ENCODE peak calls at places on chromosome 16, in six cellular contexts. L is activated CD8-positive, alpha-beta memory T cell treated with anti-CD3 and anti-CD28 coated beads for 24 hours; X is activated naive CD8-positive, alpha-beta T cell treated with anti-CD3 and anti-CD28 coated beads for 36 hours; Q is NCI-H1417; P is GM04504; E is EH. H is an unnamed sample.

GRCh38 chr16:59634951-59635350 is 900.8 kb upstream of the GOT2 start:
- DNase-seq in Q (no peak), E (peak; percentile 70), L (no peak), X (no peak), P (no peak), H (no peak)

GRCh38 chr16:89071686-89072182 is 21.9 kb upstream of the ACSF3 start:
- DNase-seq in P (no peak), Q (peak; percentile 83), E (no peak), L (no peak), X (no peak), H (no peak)

GRCh38 chr16:66881014-66881417 is 701 bp downstream of the PDP2 start:
- DNase-seq in Q (no peak), L (no peak), P (no peak), X (peak; percentile 30), E (peak; percentile 20), H (no peak)

GRCh38 chr16:70253291-70254094 is 1.8 kb upstream of the EXOSC6 start:
- DNase-seq in L (peak; percentile 71), X (peak; percentile 38), Q (peak; percentile 24), E (peak; percentile 50), P (no peak), H (peak; percentile 33)

GRCh38 chr16:77581706-77582105 is 140.6 kb upstream of the NUDT7 start:
- DNase-seq in Q (no peak), X (no peak), L (no peak), E (peak; percentile 50), P (no peak), H (no peak)

GRCh38 chr16:27485811-27486210 is 63.9 kb downstream of the GTF3C1 start:
- DNase-seq in E (no peak), Q (no peak), X (no peak), P (no peak), L (no peak), H (no peak)

GRCh38 chr16:29809031-29809747 is 2.8 kb upstream of the PRRT2 start:
- DNase-seq in E (no peak), P (no peak), L (peak; percentile 67), Q (no peak), X (no peak), H (no peak)

GRCh38 chr16:53346-54236 is at the start of the genes POLR3K and SNRNP25:
- DNase-seq in X (peak; percentile 98), Q (peak; percentile 98), P (peak; percentile 96), L (peak; percentile 97), E (peak; percentile 98), H (peak; percentile 90)

GRCh38 chr16:87305505-87306391 is 11.4 kb downstream of the C16orf95 start:
- DNase-seq in E (peak; percentile 89), X (no peak), Q (no peak), P (peak; percentile 31), L (no peak), H (no peak)

GRCh38 chr16:54174201-54174600 is 112.4 kb downstream of the IRX3 start:
- DNase-seq in L (no peak), Q (peak; percentile 8), X (no peak), E (no peak), P (no peak), H (no peak)

GRCh38 chr16:1438229-1439057 is 5.9 kb downstream of the CCDC154 start:
- DNase-seq in E (no peak), X (no peak), L (no peak), Q (peak; percentile 78), P (no peak), H (no peak)

GRCh38 chr16:8346291-8346690 is 244.0 kb downstream of the TMEM114 start:
- DNase-seq in Q (no peak), L (no peak), P (no peak), E (no peak), X (no peak), H (no peak)

GRCh38 chr16:67842509-67843342 is 606 bp downstream of the THAP11 start:
- DNase-seq in P (no peak), L (peak; percentile 84), X (peak; percentile 71), Q (peak; percentile 73), E (peak; percentile 59), H (no peak)

GRCh38 chr16:65828296-65828695 is 538.2 kb upstream of the CDH5 start:
- DNase-seq in Q (no peak), E (no peak), L (no peak), P (no peak), X (no peak), H (no peak)

GRCh38 chr16:83199012-83199411 is 572.2 kb downstream of the CDH13 start:
- DNase-seq in E (no peak), L (no peak), X (no peak), P (no peak), Q (no peak), H (no peak)